ENCODE peak calls at places on chromosomes 11 and 22, in seven cellular contexts. S, R, C, A, M, B and F are unnamed samples.

GRCh38 chr11:17777726-17778091 is 43.1 kb downstream of the KCNC1 start:
- DNase-seq in S (no peak), R (no peak), C (no peak), A (no peak), M (no peak), B (no peak), F (peak)

GRCh38 chr11:82718307-82718706 is 15.4 kb downstream of the FAM181B start:
- DNase-seq in S (peak), R (no peak), C (peak), A (no peak), M (peak), B (peak), F (no peak)

GRCh38 chr22:17866127-17866526 is 91.9 kb upstream of the BID start:
- DNase-seq in S (no peak), R (no peak), C (no peak), A (no peak), M (no peak), B (no peak), F (no peak)

GRCh38 chr22:31104869-31105268 is 2.5 kb downstream of the SELENOM start:
- DNase-seq in S (peak), R (no peak), C (no peak), A (peak), M (no peak), B (no peak), F (no peak)

GRCh38 chr11:84089072-84090057 is 803.2 kb upstream of the CCDC90B start:
- DNase-seq in S (no peak), R (no peak), C (no peak), A (no peak), M (peak), B (no peak), F (no peak)

GRCh38 chr22:29307658-29308147 is 1.3 kb downstream of the GAS2L1 start:
- DNase-seq in S (no peak), R (no peak), C (no peak), A (peak), M (no peak), B (no peak), F (no peak)

GRCh38 chr11:9362393-9362863 is 22.0 kb upstream of the IPO7 start:
- DNase-seq in S (no peak), R (no peak), C (no peak), A (no peak), M (peak), B (peak), F (no peak)

GRCh38 chr11:118287006-118287405 is 17.5 kb upstream of the CD3E start:
- DNase-seq in S (no peak), R (no peak), C (no peak), A (no peak), M (no peak), B (no peak), F (no peak)

GRCh38 chr22:38766076-38766777 is 10.4 kb upstream of the SUN2 start:
- DNase-seq in S (peak), R (peak), C (peak), A (peak), M (peak), B (peak), F (peak)

GRCh38 chr11:131190446-131190845 is 180.0 kb upstream of the NTM start:
- DNase-seq in S (no peak), R (no peak), C (no peak), A (no peak), M (no peak), B (no peak), F (no peak)

GRCh38 chr11:110337570-110338193 is 41.3 kb upstream of the RDX start:
- DNase-seq in S (no peak), R (no peak), C (no peak), A (no peak), M (no peak), B (no peak), F (no peak)

GRCh38 chr11:120710354-120711187 is 199.0 kb downstream of the GRIK4 start:
- DNase-seq in S (peak), R (no peak), C (no peak), A (peak), M (peak), B (no peak), F (peak)

GRCh38 chr11:19557720-19558140 is 154.9 kb upstream of the NAV2 start:
- DNase-seq in S (peak), R (peak), C (peak), A (peak), M (peak), B (peak), F (peak)
- TF ChIP-seq EP300 in S (no peak), R (no peak), C (no peak), A (no peak), M (no peak), B (no peak), F (no peak)

GRCh38 chr11:69496631-69497220 is 15.3 kb downstream of the LINC01488 start:
- DNase-seq in S (no peak), R (no peak), C (no peak), A (no peak), M (no peak), B (no peak), F (no peak)

GRCh38 chr11:69496202-69496557 is 14.7 kb downstream of the LINC01488 start:
- DNase-seq in S (no peak), R (no peak), C (no peak), A (no peak), M (no peak), B (no peak), F (no peak)

GRCh38 chr11:69498614-69499175 is 17.2 kb downstream of the LINC01488 start:
- DNase-seq in S (no peak), R (no peak), C (no peak), A (peak), M (no peak), B (no peak), F (no peak)

GRCh38 chr11:69495441-69496201 is 14.2 kb downstream of the LINC01488 start:
- DNase-seq in S (no peak), R (no peak), C (no peak), A (no peak), M (no peak), B (no peak), F (no peak)

DNA sequence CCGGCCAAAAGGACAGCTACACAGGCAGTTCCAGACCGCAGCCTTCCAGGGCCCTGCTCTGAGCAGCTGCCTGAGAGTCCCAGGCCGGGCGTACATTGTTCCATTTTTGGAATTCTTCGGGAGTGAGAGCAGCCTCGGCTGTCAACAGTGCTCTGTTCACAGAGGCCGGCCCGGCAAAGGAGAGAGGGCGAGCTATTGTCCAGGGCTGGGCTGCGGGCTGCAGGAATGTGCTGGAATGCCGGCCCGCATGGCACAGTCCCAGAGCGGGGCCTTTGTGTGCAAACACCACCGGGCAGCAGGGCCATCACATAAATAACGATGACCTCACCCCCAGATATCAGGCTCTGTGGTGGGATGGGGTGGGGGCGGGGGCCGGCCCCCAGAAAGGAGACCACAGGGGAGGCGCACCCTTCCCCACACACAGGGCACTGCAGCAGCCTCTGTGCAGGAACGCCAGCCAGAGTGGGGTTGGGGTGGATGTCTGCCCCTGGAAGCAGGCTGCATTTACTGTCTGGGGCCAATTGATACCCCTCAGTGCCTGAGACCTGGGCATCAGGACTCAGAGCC is 15.8 kb downstream of the LINC01488 start:
- DNase-seq in S (no peak), R (peak), C (peak), A (peak), M (peak), B (no peak), F (no peak)
- H3K27ac ChIP-seq in S (no peak), R (peak), C (peak), A (peak), M (peak), B (no peak), F (no peak)

GRCh38 chr11:68457214-68457897 is 3.2 kb upstream of the PPP6R3 start:
- DNase-seq in S (no peak), R (no peak), C (no peak), A (no peak), M (no peak), B (no peak), F (no peak)

GRCh38 chr11:68457898-68458249 is 2.7 kb upstream of the PPP6R3 start:
- DNase-seq in S (no peak), R (no peak), C (no peak), A (no peak), M (peak), B (no peak), F (no peak)

GRCh38 chr11:68461284-68461861 is 821 bp downstream of the PPP6R3 start:
- DNase-seq in S (no peak), R (no peak), C (peak), A (no peak), M (no peak), B (peak), F (no peak)

GRCh38 chr11:68460741-68461283 is at the start of gene PPP6R3:
- DNase-seq in S (no peak), R (no peak), C (no peak), A (no peak), M (no peak), B (no peak), F (no peak)

DNA sequence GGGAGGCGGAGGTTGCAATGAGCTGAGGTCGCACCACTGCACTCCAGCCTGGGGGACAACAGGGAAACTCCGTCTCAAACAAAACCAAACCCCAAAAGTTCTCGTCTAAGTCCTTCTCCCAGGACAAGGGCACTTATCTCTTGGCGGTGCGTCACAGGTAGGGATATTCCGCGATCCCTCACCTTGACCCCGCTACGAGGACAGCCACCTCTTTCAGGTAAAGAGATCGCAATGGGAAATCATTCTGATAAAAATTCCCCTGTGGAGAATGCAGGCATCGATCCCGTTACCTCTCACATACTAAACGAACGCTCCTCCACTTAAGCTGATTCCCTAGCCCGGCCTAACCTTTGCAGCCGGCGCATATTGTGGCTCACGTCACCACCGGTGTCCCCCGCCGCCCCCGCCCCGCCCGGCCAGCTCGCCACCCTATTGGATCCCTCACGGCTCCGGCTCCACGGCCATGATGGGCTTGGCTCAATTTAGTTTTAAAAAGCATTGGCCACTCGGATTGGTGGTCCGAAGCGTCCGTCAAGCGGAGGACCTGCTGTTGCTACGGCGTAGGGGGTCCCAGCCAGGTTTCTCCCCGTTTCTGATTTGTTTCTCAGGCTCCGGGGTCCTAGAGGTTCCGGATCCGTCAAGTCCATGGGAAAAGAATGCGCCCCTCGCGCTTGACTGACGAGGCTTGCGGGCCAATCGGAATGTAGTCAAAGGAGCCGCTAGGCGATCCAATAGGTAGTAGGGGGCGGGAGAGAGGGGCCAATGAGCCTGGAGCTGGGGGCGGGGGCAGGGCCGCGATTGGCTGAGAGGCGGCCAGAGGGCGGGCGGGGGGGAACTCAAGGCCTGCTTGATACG is 439 bp upstream of the PPP6R3 start:
- DNase-seq in S (peak), R (peak), C (peak), A (peak), M (peak), B (peak), F (peak)
- TF ChIP-seq EP300 in S (no peak), R (no peak), C (no peak), A (no peak), M (no peak), B (peak), F (peak)

GRCh38 chr11:40338062-40338461 is 1121.4 kb downstream of the LRRC4C start:
- DNase-seq in S (no peak), R (no peak), C (no peak), A (no peak), M (no peak), B (no peak), F (no peak)
- H3K27ac ChIP-seq in S (no peak), R (no peak), C (no peak), A (no peak), M (no peak), B (no peak), F (no peak)